ENCODE peak calls at places on chromosomes 11 and 22, in ten cellular contexts. R is AG04449, A is A673, S is fibroblast of the aortic adventitia, W is brain microvascular endothelial cell, J is PC-9, H is heart left ventricle, D is fibroblast of lung, U is fibroblast of mammary gland, Y is A549. E is an unnamed sample.

GRCh38 chr11:109606256-109606655 is 184.3 kb downstream of the C11orf87 start:
- DNase-seq in R (no peak), A (no peak), S (no peak), W (no peak), J (no peak), H (no peak), D (no peak), U (no peak), Y (no peak), E (no peak)

GRCh38 chr11:92340839-92341238 is 116.2 kb downstream of the FAT3 start:
- DNase-seq in R (no peak), A (peak; percentile 48), S (peak; percentile 5), W (peak; percentile 43), J (no peak), H (no peak), D (peak; percentile 24), U (peak; percentile 42), Y (peak; percentile 45), E (peak; percentile 2)

GRCh38 chr11:75593337-75593915 is 31.4 kb downstream of the SERPINH1 start:
- DNase-seq in R (no peak), A (no peak), S (no peak), W (no peak), J (no peak), H (no peak), D (no peak), U (no peak), Y (no peak), E (peak; percentile 34)

GRCh38 chr22:17890245-17890671 is 116.0 kb upstream of the BID start:
- DNase-seq in R (no peak), A (no peak), S (peak; percentile 19), W (no peak), J (no peak), H (no peak), D (no peak), U (no peak), Y (no peak), E (no peak)

GRCh38 chr11:61041755-61042518 is 60.4 kb upstream of the CD5 start:
- DNase-seq in R (no peak), A (no peak), S (peak; percentile 23), W (peak; percentile 5), J (no peak), H (peak; percentile 75), D (peak; percentile 3), U (no peak), Y (peak; percentile 10), E (no peak)

GRCh38 chr11:70226967-70227366 is 23.9 kb downstream of the FADD start:
- DNase-seq in R (no peak), A (no peak), S (no peak), W (no peak), J (peak; percentile 40), H (no peak), D (no peak), U (no peak), Y (no peak), E (no peak)

GRCh38 chr22:49333206-49333605 is 494.5 kb downstream of the BRD1 start:
- DNase-seq in R (no peak), A (no peak), S (no peak), W (no peak), J (no peak), H (no peak), D (no peak), U (no peak), Y (no peak), E (no peak)

GRCh38 chr11:45982656-45983470 is 60.4 kb downstream of the LARGE2 start:
- DNase-seq in R (peak; percentile 62), A (peak; percentile 96), S (peak; percentile 82), W (peak; percentile 86), J (no peak), H (no peak), D (peak; percentile 75), U (peak; percentile 87), Y (peak; percentile 11), E (peak; percentile 89)

GRCh38 chr11:47869548-47870393 is 21.6 kb upstream of the NUP160 start:
- DNase-seq in R (no peak), A (peak; percentile 62), S (peak; percentile 51), W (no peak), J (peak; percentile 57), H (no peak), D (no peak), U (no peak), Y (peak; percentile 58), E (peak; percentile 25)

GRCh38 chr11:65225284-65226102 is 36.3 kb upstream of the POLA2 start:
- DNase-seq in R (no peak), A (peak; percentile 77), S (peak; percentile 68), W (peak; percentile 35), J (no peak), H (peak; percentile 81), D (peak; percentile 63), U (peak; percentile 55), Y (peak; percentile 32), E (peak; percentile 66)

GRCh38 chr22:39949964-39950737 is 10.0 kb upstream of the TMA7B start:
- DNase-seq in R (no peak), A (no peak), S (no peak), W (no peak), J (no peak), H (no peak), D (no peak), U (no peak), Y (no peak), E (no peak)

GRCh38 chr11:10294289-10294953 is 402 bp upstream of the SBF2 start:
- DNase-seq in R (no peak), A (peak; percentile 71), S (peak; percentile 64), W (peak; percentile 42), J (peak; percentile 41), H (peak; percentile 77), D (peak; percentile 88), U (peak; percentile 75), Y (peak; percentile 62), E (peak; percentile 88)

GRCh38 chr11:86672007-86672621 is at the start of gene ME3:
- DNase-seq in R (no peak), A (peak; percentile 66), S (peak; percentile 51), W (no peak), J (peak; percentile 63), H (peak; percentile 86), D (peak; percentile 59), U (peak; percentile 49), Y (peak; percentile 76), E (peak; percentile 58)

GRCh38 chr11:118574636-118575035 is 2.4 kb downstream of the ARCN1 start:
- DNase-seq in R (no peak), A (no peak), S (no peak), W (no peak), J (no peak), H (no peak), D (no peak), U (peak; percentile 16), Y (no peak), E (no peak)

GRCh38 chr22:18973264-18974031 is 37.4 kb upstream of the PRODH start:
- DNase-seq in R (no peak), A (no peak), S (no peak), W (no peak), J (no peak), H (peak; percentile 42), D (no peak), U (no peak), Y (no peak), E (no peak)

GRCh38 chr11:34140149-34140548 is 34.7 kb downstream of the NAT10 start:
- DNase-seq in R (no peak), A (no peak), S (no peak), W (no peak), J (no peak), H (peak; percentile 47), D (no peak), U (no peak), Y (no peak), E (no peak)

GRCh38 chr11:34135439-34135838 is 30.0 kb downstream of the NAT10 start:
- DNase-seq in R (no peak), A (no peak), S (no peak), W (no peak), J (no peak), H (no peak), D (no peak), U (no peak), Y (no peak), E (no peak)

GRCh38 chr11:34143048-34143447 is 37.6 kb downstream of the NAT10 start:
- DNase-seq in R (no peak), A (no peak), S (no peak), W (no peak), J (no peak), H (no peak), D (no peak), U (no peak), Y (no peak), E (no peak)

GRCh38 chr11:34136420-34136819 is 31.0 kb downstream of the NAT10 start:
- DNase-seq in R (no peak), A (no peak), S (no peak), W (no peak), J (no peak), H (no peak), D (no peak), U (no peak), Y (no peak), E (no peak)

GRCh38 chr11:34139346-34139745 is 33.9 kb downstream of the NAT10 start:
- DNase-seq in R (no peak), A (no peak), S (no peak), W (no peak), J (no peak), H (peak; percentile 31), D (no peak), U (no peak), Y (no peak), E (no peak)
- TF ChIP-seq CTCF in R (no peak), A (no peak), S (no peak), W (no peak), J (no peak), H (no peak), D (no peak), U (no peak), Y (no peak), E (no peak)

GRCh38 chr11:3227568-3228444 is 4.4 kb downstream of the MRGPRE start:
- DNase-seq in R (no peak), A (no peak), S (no peak), W (no peak), J (no peak), H (peak; percentile 57), D (no peak), U (no peak), Y (no peak), E (no peak)
- H3K4me3 ChIP-seq in R (no peak overlapping the region), A (no peak overlapping the region), S (no peak overlapping the region), W (no peak overlapping the region), J (no peak overlapping the region), H (no peak overlapping the region), D (no peak overlapping the region), U (no peak overlapping the region), Y (no peak overlapping the region), E (no peak overlapping the region)

GRCh38 chr11:104609297-104609696 is 289.0 kb downstream of the CASP12 start:
- DNase-seq in R (no peak), A (peak; percentile 85), S (peak; percentile 71), W (peak; percentile 40), J (no peak), H (no peak), D (peak; percentile 86), U (peak; percentile 76), Y (peak; percentile 16), E (peak; percentile 86)
- TF ChIP-seq CTCF in R (peak; percentile 79), A (peak; percentile 88), S (peak; percentile 86), W (peak; percentile 90), J (peak; percentile 72), H (peak; percentile 58), D (peak; percentile 91), U (peak; percentile 88), Y (peak; percentile 33), E (peak; percentile 82)

DNA sequence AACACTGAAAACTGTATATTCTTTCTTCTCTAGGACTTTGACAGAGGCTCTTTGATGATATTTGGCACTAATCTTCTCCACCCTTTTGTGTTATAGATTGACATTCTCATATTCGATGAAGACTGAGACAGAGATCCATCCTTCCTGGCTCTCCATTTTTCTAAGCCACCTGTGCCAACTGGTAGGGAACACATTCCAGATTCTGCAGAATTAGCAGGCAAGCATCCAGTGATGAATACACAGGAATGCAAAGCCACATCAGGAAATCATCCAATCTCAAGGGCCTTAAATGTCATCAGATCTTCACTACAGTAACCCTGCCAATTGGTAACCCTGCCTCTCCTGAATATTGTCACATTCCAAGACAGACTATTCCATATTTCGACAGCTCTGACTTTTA is 718.4 kb upstream of the API5 start:
- DNase-seq in R (no peak), A (no peak), S (no peak), W (no peak), J (no peak), H (no peak), D (no peak), U (no peak), Y (no peak), E (no peak)
- H3K4me3 ChIP-seq in R (no peak overlapping the region), A (no peak overlapping the region), S (no peak overlapping the region), W (no peak overlapping the region), J (no peak overlapping the region), H (no peak overlapping the region), D (no peak overlapping the region), U (no peak overlapping the region), Y (no peak overlapping the region), E (no peak overlapping the region)

E was measured in cardiac fibroblast.